ENCODE peak calls at places on chromosomes 12 and 14, in four cellular contexts. B is HFF-Myc, T is psoas muscle, J is endothelial cell of umbilical vein. U is an unnamed sample.
A peak's percentile ranks its signal among the peaks of the same experiment; 100 is the strongest.

GRCh38 chr12:13654456-13654855 is 326.9 kb downstream of the GRIN2B start:
- DNase-seq in B (no peak), T (no peak), J (no peak), U (no peak)

GRCh38 chr12:93198086-93198485 is 179.6 kb upstream of the NUDT4 start:
- DNase-seq in B (no peak), T (peak; percentile 68), J (peak; percentile 22), U (no peak)

GRCh38 chr12:20214286-20214685 is 154.1 kb upstream of the PDE3A start:
- DNase-seq in B (no peak), T (no peak), J (peak; percentile 43), U (no peak)

GRCh38 chr14:98958048-98959031 is 313.7 kb downstream of the BCL11B start:
- DNase-seq in B (no peak), T (no peak), J (no peak), U (no peak)

GRCh38 chr12:75571204-75571603 is 59.8 kb upstream of the KRR1 start:
- DNase-seq in B (no peak), T (no peak), J (peak; percentile 86), U (peak; percentile 74)

GRCh38 chr14:20679907-20680306 is 4.5 kb upstream of the RNASE4 start:
- DNase-seq in B (no peak), T (no peak), J (peak; percentile 38), U (peak; percentile 54)

GRCh38 chr12:19462441-19462840 is 23.1 kb downstream of the AEBP2 start:
- DNase-seq in B (no peak), T (no peak), J (peak; percentile 56), U (peak; percentile 47)

GRCh38 chr12:9636150-9636549 is 28.4 kb upstream of the KLRB1 start:
- DNase-seq in B (no peak), T (no peak), J (no peak), U (no peak)

GRCh38 chr14:88323086-88323519 is at the start of gene KCNK10:
- DNase-seq in B (no peak), T (no peak), J (no peak), U (peak; percentile 14)
- H3K4me3 ChIP-seq in B (peak within 1 kb of the TSS; percentile 31), T (peak within 1 kb of the TSS; percentile 44), J (peak within 1 kb of the TSS; percentile 15), U (peak within 1 kb of the TSS; percentile 43)

GRCh38 chr14:105092124-105092911 is 27.1 kb upstream of the GPR132 start:
- DNase-seq in B (no peak), T (no peak), J (no peak), U (no peak)
- H3K4me3 ChIP-seq in B (peak overlapping the region; percentile 46), T (peak overlapping the region; percentile 66), J (peak overlapping the region; percentile 15), U (peak overlapping the region; percentile 77)

GRCh38 chr14:61575126-61575525 is 120.2 kb upstream of the HIF1A start:
- DNase-seq in B (no peak), T (no peak), J (no peak), U (no peak)

GRCh38 chr14:61577506-61577931 is 117.8 kb upstream of the HIF1A start:
- DNase-seq in B (no peak), T (no peak), J (no peak), U (peak; percentile 26)

GRCh38 chr14:61574514-61574807 is 120.9 kb upstream of the HIF1A start:
- DNase-seq in B (no peak), T (no peak), J (no peak), U (no peak)

GRCh38 chr14:61573748-61574513 is 121.4 kb upstream of the HIF1A start:
- DNase-seq in B (no peak), T (no peak), J (no peak), U (no peak)

GRCh38 chr14:61575751-61576150 is 119.6 kb upstream of the HIF1A start:
- DNase-seq in B (no peak), T (no peak), J (no peak), U (no peak)
- H3K4me3 ChIP-seq in B (no peak overlapping the region), T (no peak overlapping the region), J (no peak overlapping the region), U (no peak overlapping the region)

DNA sequence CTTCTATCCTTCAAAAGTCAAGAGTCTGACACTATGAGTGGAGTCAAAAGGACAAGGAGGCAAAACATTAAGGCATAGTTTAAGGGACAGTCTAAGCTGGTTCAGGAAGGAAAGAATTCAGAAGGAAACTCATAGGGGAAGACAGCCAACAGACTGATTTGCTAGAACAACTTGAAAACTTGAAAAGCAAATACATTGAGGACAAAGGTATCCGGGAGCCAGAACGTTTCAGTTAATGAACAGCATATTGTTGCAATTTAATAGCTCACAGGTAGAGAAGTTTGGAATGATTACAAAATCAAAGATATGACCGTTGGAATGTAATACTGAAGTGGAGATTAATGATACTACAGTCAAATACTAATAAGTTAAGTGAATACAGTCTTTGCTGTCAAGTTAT is 312.8 kb upstream of the RPL10L start:
- DNase-seq in B (no peak), T (no peak), J (no peak), U (no peak)
- H3K4me3 ChIP-seq in B (no peak overlapping the region), T (no peak overlapping the region), J (no peak overlapping the region), U (no peak overlapping the region)

DNA sequence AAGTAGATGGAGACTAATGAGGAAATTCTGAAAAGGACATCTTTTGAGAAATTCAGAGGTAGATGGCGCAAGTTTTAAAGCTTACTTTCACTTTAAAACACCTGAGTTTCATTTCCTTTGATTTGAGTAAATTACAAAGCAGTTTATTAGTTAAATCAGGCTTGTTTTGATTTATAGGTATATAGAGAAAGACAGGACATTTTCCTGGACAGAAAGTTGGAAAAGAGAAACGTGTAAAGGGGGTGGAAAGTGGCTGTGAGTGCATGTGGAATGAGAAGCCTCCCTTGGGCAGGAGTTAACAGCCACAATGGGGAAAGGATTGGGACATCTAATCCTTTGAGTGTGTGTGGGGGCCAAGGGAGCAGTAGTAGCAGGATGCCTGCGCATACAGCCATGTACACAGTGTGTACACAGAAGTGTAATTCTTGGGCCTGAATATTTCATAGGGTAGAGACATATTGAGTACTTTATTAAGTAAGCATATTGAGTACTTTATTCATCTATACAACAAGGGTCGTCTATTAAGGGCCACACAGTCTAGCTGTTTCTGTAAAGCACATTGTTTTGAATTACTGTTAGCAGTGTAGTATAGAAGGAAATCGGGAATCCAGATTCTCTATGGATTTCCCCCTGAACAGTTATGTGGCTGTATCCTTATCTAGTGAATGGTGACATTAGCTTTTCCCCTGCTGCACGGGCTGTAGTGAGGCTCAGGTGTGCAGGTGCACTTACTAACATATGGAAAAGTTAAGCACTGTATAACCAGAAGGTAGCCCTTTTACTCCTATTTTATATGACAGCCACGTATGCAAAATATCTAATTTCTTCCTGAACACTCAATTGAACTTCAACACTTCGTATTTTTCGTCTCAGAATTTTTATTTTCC is 19.1 kb downstream of the MARK3 start:
- DNase-seq in B (no peak), T (no peak), J (peak; percentile 23), U (no peak)
- H3K4me3 ChIP-seq in B (no peak overlapping the region), T (peak overlapping the region; percentile 17), J (no peak overlapping the region), U (no peak overlapping the region)

DNA sequence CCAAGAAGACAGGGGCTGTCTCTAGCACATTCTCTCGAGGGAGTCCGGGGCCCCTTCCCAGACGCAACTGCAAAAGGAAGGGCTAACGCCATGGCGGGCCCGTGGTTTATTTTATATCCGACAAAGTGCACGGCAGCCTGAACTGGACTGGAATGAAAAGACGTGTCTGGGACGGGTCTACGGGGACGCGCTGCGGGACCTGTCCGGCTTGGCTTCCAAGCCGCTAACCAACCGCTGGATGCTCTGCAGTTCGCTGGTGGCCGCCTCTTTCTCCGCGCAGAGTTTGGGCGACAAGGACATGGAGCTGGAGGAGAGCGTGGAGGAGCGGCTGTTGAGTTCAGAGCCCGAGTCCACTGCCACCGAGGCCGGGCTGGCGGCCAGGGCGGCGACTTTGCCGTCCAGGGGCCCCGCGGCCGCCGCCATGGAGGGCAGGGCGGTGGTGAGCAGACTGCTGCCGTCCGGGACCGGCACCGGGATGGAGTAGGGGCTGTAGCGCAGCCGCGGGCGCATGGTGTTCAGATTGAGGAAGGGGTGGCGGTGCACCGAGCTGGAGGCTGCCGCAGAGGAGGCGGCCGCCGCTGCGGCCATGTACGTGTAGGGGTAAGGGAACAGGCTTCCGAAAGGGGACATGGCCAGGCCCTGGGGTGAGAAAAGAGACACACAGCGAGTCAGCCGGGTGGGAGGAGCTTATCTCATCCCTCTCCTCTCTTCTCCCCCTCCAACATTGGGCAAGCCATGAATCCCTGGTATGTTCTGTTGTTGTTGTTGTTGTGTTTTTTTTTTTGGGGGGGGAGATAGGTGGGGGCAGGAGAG is 12.1 kb downstream of the TBX3 start:
- DNase-seq in B (no peak), T (peak; percentile 55), J (no peak), U (no peak)
- H3K4me3 ChIP-seq in B (peak overlapping the region; percentile 73), T (peak overlapping the region; percentile 16), J (no peak overlapping the region), U (no peak overlapping the region)

GRCh38 chr14:24139272-24139934 is 2.0 kb downstream of the EMC9 start:
- DNase-seq in B (no peak), T (no peak), J (no peak), U (no peak)
- H3K4me3 ChIP-seq in B (peak overlapping the region; percentile 81), T (peak overlapping the region; percentile 78), J (no peak overlapping the region), U (peak overlapping the region; percentile 74)

DNA sequence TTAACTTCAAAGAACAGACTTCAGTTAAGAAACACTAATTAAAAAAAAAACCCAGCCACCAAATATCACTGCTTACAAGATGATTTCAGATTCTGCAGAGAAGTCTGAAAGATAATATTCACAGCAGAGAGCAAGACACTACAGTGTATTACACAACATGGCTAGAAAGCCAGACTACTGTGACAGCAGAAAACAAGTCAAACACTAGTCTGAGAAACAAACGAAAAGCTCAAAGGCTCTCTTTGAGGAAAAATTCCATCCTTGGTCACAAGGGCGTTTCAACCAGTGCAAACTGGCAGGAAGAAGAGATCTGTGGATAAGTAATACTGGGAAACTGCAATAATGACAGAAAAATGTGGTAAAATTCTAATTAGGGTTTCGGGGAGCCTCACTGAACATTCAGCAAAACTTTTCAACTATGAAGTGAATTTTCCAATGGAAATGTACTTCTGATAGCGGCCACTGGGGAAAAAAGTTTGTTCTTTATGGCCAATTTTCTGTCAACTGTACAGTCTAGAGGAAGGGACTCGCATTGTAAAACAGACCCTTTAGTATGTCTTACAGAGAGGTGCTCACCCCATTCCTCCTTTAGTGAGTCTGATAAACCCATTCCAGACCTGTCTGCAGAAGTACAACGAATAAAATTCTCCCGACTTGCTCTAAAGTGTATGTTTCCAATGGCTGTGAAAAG is 50.4 kb downstream of the ACADS start:
- DNase-seq in B (no peak), T (no peak), J (no peak), U (no peak)
- H3K4me3 ChIP-seq in B (no peak overlapping the region), T (no peak overlapping the region), J (no peak overlapping the region), U (no peak overlapping the region)

DNA sequence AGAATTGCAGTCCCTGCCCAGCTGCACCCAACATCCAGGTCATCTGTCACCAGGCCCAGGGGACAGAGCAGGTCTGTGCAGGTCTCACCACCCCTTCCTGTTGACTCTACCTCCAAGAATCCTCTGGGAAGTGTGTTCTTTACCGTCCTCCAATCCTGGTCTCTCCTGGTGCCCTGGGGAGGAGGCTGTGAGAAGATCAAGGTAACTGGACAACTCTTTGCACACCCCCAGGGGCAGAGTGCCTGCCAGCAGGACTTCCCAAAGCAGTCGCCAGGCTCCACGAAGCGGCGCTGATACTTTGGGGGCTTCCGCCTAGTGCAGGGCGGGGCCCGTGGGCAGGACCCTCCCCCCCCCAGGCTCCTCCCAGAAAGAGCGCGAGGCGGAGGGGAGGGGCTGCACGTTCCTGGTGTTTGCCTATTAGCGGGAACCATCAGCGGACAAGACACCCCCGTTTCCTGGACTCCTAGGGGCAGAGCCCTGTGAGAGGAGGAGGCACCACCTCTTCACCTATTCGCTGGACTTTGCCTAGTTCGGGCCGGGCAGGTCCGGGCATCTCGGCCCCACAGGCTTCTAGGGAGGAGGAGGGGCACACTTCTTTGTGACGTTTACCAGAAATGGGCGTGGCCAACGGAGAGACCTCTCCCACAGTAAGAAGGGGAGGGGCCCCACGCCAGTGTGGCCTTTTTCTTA is 918.0 kb downstream of the AACS start:
- DNase-seq in B (no peak), T (no peak), J (no peak), U (peak; percentile 82)
- H3K4me3 ChIP-seq in B (no peak overlapping the region), T (peak overlapping the region; percentile 39), J (no peak overlapping the region), U (peak overlapping the region; percentile 59)

U was measured in A673.